ENCODE peak calls at places on chromosomes 16 and 17, in four cellular contexts. S is SJCRH30, M is left ventricle myocardium inferior, Q is fibroblast of pulmonary artery. E is an unnamed sample.

GRCh38 chr16:87834668-87835473 is 34.4 kb downstream of the SLC7A5 start:
- DNase-seq in S (peak), M (no peak), Q (peak), E (no peak)

GRCh38 chr17:4998027-4998665 is 396 bp downstream of the KIF1C start:
- DNase-seq in S (peak), M (peak), Q (no peak), E (no peak)

GRCh38 chr17:46832945-46833839 is 14.7 kb upstream of the WNT3 start:
- DNase-seq in S (no peak), M (no peak), Q (peak), E (peak)

GRCh38 chr17:39224778-39225307 is 902 bp downstream of the STAC2 start:
- DNase-seq in S (no peak), M (no peak), Q (no peak), E (no peak)

GRCh38 chr16:30104090-30104489 is 8.1 kb upstream of the YPEL3 start:
- DNase-seq in S (no peak), M (no peak), Q (no peak), E (no peak)

GRCh38 chr16:73771676-73772075 is 524.9 kb upstream of the PSMD7 start:
- DNase-seq in S (no peak), M (no peak), Q (peak), E (no peak)

GRCh38 chr17:80110927-80111701 is 9.7 kb downstream of the GAA start:
- DNase-seq in S (no peak), M (no peak), Q (no peak), E (no peak)

GRCh38 chr17:11742891-11743290 is 144.6 kb downstream of the DNAH9 start:
- DNase-seq in S (no peak), M (no peak), Q (no peak), E (no peak)

GRCh38 chr17:1769826-1770477 is 8.1 kb downstream of the SERPINF1 start:
- DNase-seq in S (peak), M (no peak), Q (no peak), E (peak)

GRCh38 chr16:89117239-89117974 is 23.8 kb downstream of the ACSF3 start:
- DNase-seq in S (no peak), M (peak), Q (no peak), E (no peak)

GRCh38 chr17:42855048-42855596 is 4.1 kb downstream of the AOC3 start:
- DNase-seq in S (no peak), M (no peak), Q (no peak), E (no peak)

GRCh38 chr17:81869221-81870154 is 1.6 kb downstream of the ARHGDIA start:
- DNase-seq in S (peak), M (no peak), Q (peak), E (peak)

GRCh38 chr17:41636652-41637051 is 12.3 kb upstream of the KRT17 start:
- DNase-seq in S (no peak), M (no peak), Q (no peak), E (no peak)

GRCh38 chr17:37683454-37683984 is 40.3 kb upstream of the DDX52 start:
- DNase-seq in S (no peak), M (no peak), Q (no peak), E (no peak)

GRCh38 chr17:7916799-7917198 is 710 bp upstream of the RNF227 start:
- DNase-seq in S (peak), M (no peak), Q (peak), E (peak)
- H3K4me3 ChIP-seq in S (peak), M (peak), Q (no peak), E (peak)

DNA sequence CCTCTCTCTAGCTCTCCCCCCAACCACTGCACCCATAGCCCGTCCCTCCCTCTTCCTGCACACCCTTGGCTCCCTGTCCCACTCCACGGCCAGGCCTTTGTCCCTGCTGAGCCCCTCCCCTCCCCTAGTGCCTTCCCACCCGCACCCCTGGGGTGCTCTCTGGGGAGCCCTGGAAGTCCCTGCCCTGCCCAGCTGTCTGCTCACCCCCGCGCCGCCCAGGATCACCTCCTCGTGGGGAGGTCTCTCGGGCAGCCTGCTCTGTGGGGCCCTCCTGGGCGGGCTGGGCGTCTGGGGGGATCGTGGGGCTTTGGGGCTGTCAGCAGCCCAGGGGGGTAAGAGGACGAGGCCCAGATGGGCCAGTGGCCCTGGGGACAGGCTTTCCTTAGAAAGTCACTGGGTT is 18.1 kb downstream of the CACNA1H start:
- DNase-seq in S (no peak), M (no peak), Q (no peak), E (no peak)
- H3K4me3 ChIP-seq in S (no peak), M (no peak), Q (no peak), E (no peak)

GRCh38 chr17:76638263-76638662 is 5.3 kb downstream of the ST6GALNAC1 start:
- DNase-seq in S (no peak), M (no peak), Q (no peak), E (no peak)

GRCh38 chr17:76641501-76641900 is 2.1 kb downstream of the ST6GALNAC1 start:
- DNase-seq in S (no peak), M (no peak), Q (peak), E (peak)

GRCh38 chr17:76642032-76642561 is 1.5 kb downstream of the ST6GALNAC1 start:
- DNase-seq in S (no peak), M (no peak), Q (no peak), E (no peak)

GRCh38 chr17:76642994-76643393 is 563 bp downstream of the ST6GALNAC1 start:
- DNase-seq in S (no peak), M (no peak), Q (no peak), E (peak)

GRCh38 chr17:76640550-76641380 is 2.8 kb downstream of the ST6GALNAC1 start:
- DNase-seq in S (no peak), M (no peak), Q (peak), E (no peak)
- H3K4me3 ChIP-seq in S (no peak), M (peak), Q (no peak), E (no peak)

DNA sequence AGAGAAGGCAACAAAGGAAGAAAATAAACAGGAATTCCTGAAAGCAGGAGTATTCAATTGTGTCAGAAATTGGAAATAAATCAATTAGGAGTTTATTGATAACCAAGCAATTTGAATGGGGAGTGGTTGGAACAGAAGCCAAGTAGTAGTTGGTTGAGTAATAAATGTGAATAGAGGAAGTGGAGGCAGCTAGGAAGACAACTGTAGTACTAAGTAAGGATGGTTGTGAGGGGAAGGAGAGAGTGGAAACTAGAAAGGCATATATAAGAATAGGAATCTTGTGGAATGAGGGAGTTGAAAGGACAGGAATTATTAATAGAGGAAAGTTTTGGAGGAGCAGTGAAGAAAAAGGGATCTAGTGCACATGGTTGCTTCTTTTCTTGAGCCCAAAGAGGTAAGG is 34.4 kb downstream of the NFAT5 start:
- DNase-seq in S (no peak), M (no peak), Q (no peak), E (no peak)
- H3K4me3 ChIP-seq in S (no peak), M (no peak), Q (no peak), E (no peak)

E was measured in epithelial cell of esophagus.